ENCODE peak calls at places on chromosome 13, in five cellular contexts. I, B, X, T and K are unnamed samples. For H3K9me3, the result is how much of the 10 kb centered on the place peaks cover.

GRCh38 chr13:61685683-61686013 is 270.0 kb upstream of the PCDH20 start:
- DNase-seq in I (no peak), B (no peak), X (no peak), T (no peak), K (no peak)

GRCh38 chr13:92074658-92075057 is 676.2 kb downstream of the GPC5 start:
- DNase-seq in I (no peak), B (no peak), X (no peak), T (no peak), K (no peak)

GRCh38 chr13:105291987-105292386 is 1243.5 kb downstream of the EFNB2 start:
- DNase-seq in I (no peak), B (no peak), X (no peak), T (no peak), K (no peak)

GRCh38 chr13:103066991-103067390 is 774 bp upstream of the SLC10A2 start:
- DNase-seq in I (no peak), B (no peak), X (no peak), T (no peak), K (no peak)

GRCh38 chr13:99281811-99282263 is 23.7 kb upstream of the GPR18 start:
- DNase-seq in I (peak), B (no peak), X (no peak), T (no peak), K (peak)

GRCh38 chr13:49651775-49652690 is 23.7 kb downstream of the ARL11 start:
- DNase-seq in I (no peak), B (no peak), X (no peak), T (no peak), K (no peak)

GRCh38 chr13:75704942-75705320 is 68.8 kb downstream of the LMO7 start:
- DNase-seq in I (no peak), B (no peak), X (no peak), T (no peak), K (no peak)

GRCh38 chr13:50891206-50891605 is 18.4 kb upstream of the RNASEH2B start:
- DNase-seq in I (no peak), B (no peak), X (no peak), T (no peak), K (no peak)

GRCh38 chr13:77136902-77137420 is 110.0 kb upstream of the FBXL3 start:
- DNase-seq in I (no peak), B (peak), X (no peak), T (peak), K (no peak)

GRCh38 chr13:26480246-26480855 is 77.1 kb upstream of the WASF3 start:
- DNase-seq in I (no peak), B (peak), X (no peak), T (no peak), K (no peak)
- H3K27ac ChIP-seq in I (no peak), B (no peak), X (no peak), T (no peak), K (no peak)

DNA sequence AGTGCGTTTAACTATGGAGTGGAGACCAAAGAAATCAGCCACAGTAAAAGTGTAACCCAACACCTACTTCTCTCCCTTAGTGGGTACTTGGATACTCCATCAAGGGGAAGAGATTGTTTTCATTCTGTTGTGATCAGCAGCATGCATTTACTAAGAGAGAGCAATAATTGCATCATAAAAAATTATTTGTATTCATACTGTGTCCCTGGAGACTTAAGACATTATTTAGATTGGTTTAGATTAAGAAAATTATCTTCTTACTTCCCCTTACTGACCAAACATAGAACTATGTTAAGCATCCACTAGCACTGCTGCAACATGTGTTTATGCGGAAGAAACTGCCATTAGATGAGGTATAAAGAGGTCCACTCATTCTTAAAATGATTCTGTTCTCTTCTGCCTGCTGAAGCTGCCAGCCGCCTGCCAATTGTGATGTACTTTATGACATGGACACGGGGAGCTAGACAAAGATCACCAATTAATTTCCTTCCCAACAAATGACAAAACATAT is 738.5 kb downstream of the DIAPH3 start:
- DNase-seq in I (no peak), B (peak), X (no peak), T (peak), K (no peak)
- H3K4me3 ChIP-seq in I (no peak), B (no peak), X (no peak), T (no peak), K (no peak)

DNA sequence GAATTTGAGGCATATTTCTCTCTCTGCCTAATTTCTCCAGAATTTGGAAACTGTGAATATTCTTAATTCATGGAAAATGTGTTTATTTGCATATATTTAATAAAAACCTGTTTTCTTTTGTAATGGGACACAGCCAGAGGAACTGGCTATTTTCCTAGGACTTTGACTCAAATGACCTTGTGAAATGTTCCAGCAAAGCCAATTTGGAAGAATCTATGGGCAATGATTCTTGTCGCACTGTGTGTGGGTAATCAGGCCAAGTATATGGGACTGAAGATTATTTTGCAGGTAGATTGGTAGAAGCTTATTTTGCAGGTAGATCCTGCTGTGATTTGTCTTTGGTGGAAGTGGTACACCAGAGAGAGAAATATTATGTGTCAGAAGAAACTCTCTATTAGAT is 38.8 kb downstream of the SUCLA2 start:
- DNase-seq in I (no peak), B (no peak), X (no peak), T (no peak), K (no peak)
- H3K9me3 ChIP-seq in I (under half), B (under half), X (under half), T (under half), K (under half)

DNA sequence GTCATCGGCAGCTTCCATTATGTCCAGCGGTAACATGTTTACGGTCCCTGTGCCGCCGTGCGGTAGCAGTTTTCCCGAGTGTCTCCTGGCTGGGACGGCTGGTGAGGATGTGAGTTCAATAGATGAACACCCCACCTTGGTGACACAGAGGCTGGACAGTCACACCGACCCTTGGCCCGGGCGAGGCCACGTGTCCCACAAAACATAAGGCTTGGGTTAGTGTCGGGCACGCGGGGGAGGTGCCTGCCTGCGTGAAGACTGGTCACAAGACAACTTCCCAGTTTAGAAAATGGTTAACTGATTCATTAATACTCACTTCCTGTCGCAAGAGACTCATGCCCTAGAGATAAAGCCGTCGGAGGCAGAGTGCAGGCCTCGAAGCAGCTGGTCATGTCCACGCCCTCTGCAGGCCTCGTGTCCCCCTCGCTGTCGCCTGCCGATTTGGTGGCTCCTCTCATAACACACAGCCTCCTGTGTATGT is 17.2 kb downstream of the RASA3 start:
- DNase-seq in I (peak), B (peak), X (no peak), T (peak), K (peak)
- H3K27ac ChIP-seq in I (peak), B (peak), X (peak), T (peak), K (no peak)

GRCh38 chr13:30107536-30108136 is 199.7 kb downstream of the KATNAL1 start:
- DNase-seq in I (no peak), B (no peak), X (no peak), T (no peak), K (no peak)

GRCh38 chr13:30107126-30107525 is 200.2 kb downstream of the KATNAL1 start:
- DNase-seq in I (no peak), B (no peak), X (no peak), T (no peak), K (no peak)

GRCh38 chr13:30108216-30108912 is 199.0 kb downstream of the KATNAL1 start:
- DNase-seq in I (no peak), B (no peak), X (no peak), T (no peak), K (no peak)

GRCh38 chr13:30105381-30105780 is 202.0 kb downstream of the KATNAL1 start:
- DNase-seq in I (no peak), B (no peak), X (no peak), T (no peak), K (no peak)

DNA sequence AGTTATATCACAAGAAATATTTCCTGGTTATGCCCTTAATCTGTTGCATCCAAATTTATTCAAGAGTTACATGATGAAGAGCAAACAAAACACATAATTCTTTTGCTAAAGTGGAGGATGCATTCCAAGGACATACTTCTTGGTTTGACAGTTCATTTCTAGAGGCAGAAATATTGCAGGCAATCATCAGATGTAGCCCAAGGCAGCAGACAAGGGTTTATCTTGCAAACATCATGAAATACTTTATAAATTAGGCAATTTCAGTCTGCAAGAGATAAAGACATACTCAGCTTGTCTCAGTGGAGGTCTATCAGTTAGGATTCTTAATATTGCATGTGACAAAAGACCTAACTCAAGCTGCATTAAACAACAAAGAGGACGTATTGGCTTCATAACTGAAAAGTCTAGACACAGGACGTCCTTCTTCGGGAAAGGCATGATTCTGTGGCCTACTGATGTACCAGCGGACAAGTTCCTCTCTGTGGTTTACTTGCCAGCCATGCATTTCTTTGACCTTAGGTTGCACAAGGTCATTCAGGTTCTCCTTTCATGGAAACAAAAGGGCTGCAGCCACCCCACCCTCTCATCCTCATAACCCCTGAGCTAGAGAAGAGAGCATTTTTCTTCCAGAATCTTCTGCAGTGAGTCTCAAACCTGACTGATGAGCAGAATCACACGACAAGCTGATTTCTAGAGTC is 204.0 kb downstream of the KATNAL1 start:
- DNase-seq in I (no peak), B (no peak), X (no peak), T (no peak), K (no peak)
- H3K4me3 ChIP-seq in I (no peak), B (no peak), X (no peak), T (no peak), K (no peak)

GRCh38 chr13:18953139-18953930 is 228.3 kb downstream of the TUBA3C start:
- DNase-seq in I (no peak), B (no peak), X (no peak), T (no peak), K (no peak)
- H3K9me3 ChIP-seq in I (under half), B (under half), X (under half), T (half or more), K (under half)

DNA sequence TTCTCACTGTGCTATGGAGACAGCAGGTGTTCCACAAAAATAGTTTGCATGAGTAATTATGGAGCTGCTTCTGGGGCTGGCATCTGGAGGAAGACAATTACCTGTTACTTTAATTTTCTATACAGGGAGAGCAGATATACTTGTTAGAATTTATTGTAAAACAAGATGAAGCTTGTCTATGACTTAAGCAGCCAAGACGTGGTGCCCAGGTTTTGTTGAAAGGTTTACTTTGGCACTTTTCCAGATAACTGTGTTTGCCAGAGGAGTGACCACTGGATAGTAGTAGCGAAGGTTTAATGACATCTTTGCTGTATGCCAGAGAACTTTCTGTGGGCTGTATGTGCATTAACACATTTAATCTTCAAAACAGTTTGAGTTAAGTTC is 134.4 kb upstream of the KL start:
- DNase-seq in I (no peak), B (no peak), X (no peak), T (no peak), K (no peak)
- H3K27ac ChIP-seq in I (no peak), B (no peak), X (no peak), T (no peak), K (no peak)